ENCODE peak calls at places on chromosomes 11 and 22, in five cellular contexts. Q, M, Z, H and N are unnamed samples.
A peak's percentile ranks its signal among the peaks of the same experiment; 100 is the strongest.

GRCh38 chr11:107787733-107788132 is 70.9 kb downstream of the SLC35F2 start:
- DNase-seq in Q (no peak), H (no peak), M (no peak), Z (no peak), N (no peak)

GRCh38 chr22:23063539-23064380 is 6.6 kb upstream of the GNAZ start:
- DNase-seq in Z (no peak), M (no peak), Q (no peak), H (no peak), N (no peak)

GRCh38 chr22:38177926-38178604 is 3.6 kb downstream of the PLA2G6 start:
- DNase-seq in H (peak; percentile 83), Z (peak; percentile 87), M (peak; percentile 63), Q (peak; percentile 94), N (peak; percentile 30)

GRCh38 chr11:82907376-82907775 is 5.8 kb downstream of the DDIAS start:
- DNase-seq in H (no peak), Q (no peak), M (no peak), Z (no peak), N (no peak)

GRCh38 chr11:126608626-126609010 is 253.1 kb downstream of the ST3GAL4 start:
- DNase-seq in H (no peak), Q (no peak), Z (no peak), M (no peak), N (no peak)

GRCh38 chr11:111419641-111420327 is 40.7 kb upstream of the POU2AF1 start:
- DNase-seq in M (no peak), H (no peak), Q (no peak), Z (no peak), N (no peak)

GRCh38 chr11:67303989-67304411 is 670 bp downstream of the SSH3 start:
- DNase-seq in Q (no peak), H (no peak), M (no peak), Z (no peak), N (no peak)

GRCh38 chr22:30843245-30843644 is 125.3 kb downstream of the MORC2 start:
- DNase-seq in H (peak; percentile 25), Z (no peak), M (no peak), Q (peak; percentile 51), N (no peak)

GRCh38 chr11:31492320-31492913 is 17.0 kb downstream of the IMMP1L start:
- DNase-seq in H (peak; percentile 58), Z (peak; percentile 31), M (no peak), Q (peak; percentile 61), N (no peak)

GRCh38 chr22:18975434-18976196 is 39.5 kb upstream of the PRODH start:
- DNase-seq in Q (no peak), M (no peak), H (no peak), Z (no peak), N (no peak)

GRCh38 chr22:50705851-50706351 is 32.1 kb upstream of the ACR start:
- DNase-seq in Q (no peak), H (no peak), M (no peak), Z (no peak), N (peak; percentile 13)

GRCh38 chr11:74822187-74822586 is 73.5 kb downstream of the RNF169 start:
- DNase-seq in Q (peak; percentile 80), M (no peak), Z (peak; percentile 46), H (peak; percentile 95), N (no peak)

GRCh38 chr11:45847908-45848316 is 637 bp downstream of the CRY2 start:
- DNase-seq in Z (peak; percentile 46), H (peak; percentile 60), M (peak; percentile 62), Q (peak; percentile 62), N (peak; percentile 29)

GRCh38 chr22:31235076-31235475 is 23.0 kb downstream of the LIMK2 start:
- DNase-seq in Z (no peak), M (no peak), Q (peak; percentile 76), H (no peak), N (no peak)

GRCh38 chr22:42428760-42429159 is 3.4 kb downstream of the NFAM1 start:
- DNase-seq in H (no peak), Z (no peak), Q (no peak), M (no peak), N (no peak)

GRCh38 chr11:34105957-34106504 is 602 bp downstream of the NAT10 start:
- DNase-seq in Z (peak; percentile 12), H (peak; percentile 23), Q (peak; percentile 40), M (peak; percentile 14), N (no peak)

GRCh38 chr11:102762414-102762813 is 18.0 kb downstream of the MMP10 start:
- DNase-seq in Q (peak; percentile 41), H (peak; percentile 28), Z (peak; percentile 37), M (peak; percentile 95), N (no peak)

GRCh38 chr11:71485063-71485399 is 32.0 kb downstream of the NADSYN1 start:
- DNase-seq in M (no peak), Z (no peak), Q (no peak), H (no peak), N (no peak)

GRCh38 chr11:92765418-92765817 is 204.0 kb upstream of the MTNR1B start:
- DNase-seq in Q (no peak), H (no peak), M (no peak), Z (no peak), N (no peak)

DNA sequence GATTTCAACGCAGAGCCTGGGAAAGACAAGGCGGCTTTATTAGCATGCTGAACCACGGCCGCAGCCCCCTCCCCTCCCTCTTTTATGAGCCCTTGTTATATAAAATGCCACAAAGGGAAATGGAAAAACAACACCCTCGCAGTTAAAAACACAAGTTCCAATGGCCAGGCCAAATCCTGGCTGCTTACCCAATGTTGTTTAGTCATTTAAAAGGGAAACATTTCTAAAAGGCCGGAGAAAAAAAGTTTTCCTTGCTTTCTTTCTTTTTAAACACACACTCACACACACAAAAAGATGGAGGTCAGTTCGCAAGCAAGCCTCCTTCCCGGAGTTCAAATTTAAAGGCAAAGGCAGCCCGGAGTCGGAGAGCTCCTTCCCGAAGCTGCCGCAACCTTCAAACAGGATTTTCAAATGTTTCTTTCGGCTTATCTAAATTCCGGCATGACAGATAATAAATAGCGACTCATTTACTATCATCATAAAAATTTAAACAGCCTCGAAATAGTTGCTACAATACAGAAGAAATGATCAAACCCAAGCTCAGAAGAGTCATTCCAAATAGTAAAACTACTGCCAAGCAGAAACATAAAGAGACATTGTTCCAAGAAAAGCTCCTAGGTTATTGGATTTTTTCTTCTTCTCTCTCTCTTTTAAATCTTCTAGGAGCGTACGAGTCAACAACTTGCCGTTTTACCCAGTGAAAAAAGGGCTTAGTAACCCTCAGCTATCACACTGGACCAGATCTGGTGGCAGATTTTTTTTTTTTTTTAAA is 3.5 kb downstream of the PHF21B start:
- DNase-seq in Q (no peak), M (no peak), Z (no peak), H (no peak), N (no peak)
- TF ChIP-seq CTCF in Q (no peak), M (no peak), Z (no peak), H (no peak), N (no peak)

GRCh38 chr22:20063271-20064139 is 16.5 kb upstream of the DGCR8 start:
- DNase-seq in Z (no peak), Q (no peak), M (no peak), H (no peak), N (no peak)
- TF ChIP-seq CTCF in Z (no peak), Q (no peak), M (no peak), H (no peak), N (no peak)

DNA sequence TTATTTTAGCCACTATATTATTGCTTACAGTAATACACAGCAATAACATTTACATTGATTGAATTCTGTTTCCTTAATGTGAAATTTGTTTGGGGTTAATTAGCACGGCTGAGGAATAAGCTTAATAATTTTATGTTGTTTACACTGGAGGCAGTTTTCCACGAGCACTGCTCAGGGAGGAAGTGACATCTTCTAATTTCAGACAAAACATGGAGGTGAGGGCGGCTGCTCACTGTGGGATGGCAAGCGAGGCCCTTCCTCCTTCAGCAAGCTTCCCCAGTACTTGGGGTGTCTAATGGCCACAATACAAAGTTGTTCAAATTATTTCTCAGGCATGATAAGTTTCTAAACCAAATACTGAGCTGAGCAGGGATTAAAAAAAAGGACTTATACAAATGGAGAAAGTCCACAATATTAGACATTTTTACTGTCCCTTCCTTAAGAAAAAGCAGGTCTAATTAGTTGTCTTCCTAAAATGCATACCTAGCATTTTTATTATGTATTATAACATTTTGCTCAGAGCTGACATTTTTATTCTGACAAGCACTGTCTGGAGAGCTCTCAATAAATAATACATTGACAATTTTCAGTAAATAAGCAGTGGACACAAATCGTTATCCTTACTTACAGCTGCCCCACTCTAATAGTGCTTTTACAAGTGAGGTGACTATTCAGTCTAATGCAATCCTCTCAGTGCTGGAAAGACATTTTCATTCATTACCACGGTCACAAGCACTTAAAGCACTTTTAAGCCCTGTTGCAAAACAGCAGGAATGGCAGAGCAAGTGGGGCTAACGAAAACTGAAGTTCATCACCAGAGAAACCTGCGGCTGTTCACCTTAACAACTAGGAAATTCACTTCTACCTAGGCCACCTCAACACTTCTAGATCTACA is 56.2 kb downstream of the SOX6 start:
- DNase-seq in M (no peak), Q (no peak), Z (no peak), H (no peak), N (no peak)
- TF ChIP-seq CTCF in M (no peak), Q (no peak), Z (no peak), H (no peak), N (no peak)

DNA sequence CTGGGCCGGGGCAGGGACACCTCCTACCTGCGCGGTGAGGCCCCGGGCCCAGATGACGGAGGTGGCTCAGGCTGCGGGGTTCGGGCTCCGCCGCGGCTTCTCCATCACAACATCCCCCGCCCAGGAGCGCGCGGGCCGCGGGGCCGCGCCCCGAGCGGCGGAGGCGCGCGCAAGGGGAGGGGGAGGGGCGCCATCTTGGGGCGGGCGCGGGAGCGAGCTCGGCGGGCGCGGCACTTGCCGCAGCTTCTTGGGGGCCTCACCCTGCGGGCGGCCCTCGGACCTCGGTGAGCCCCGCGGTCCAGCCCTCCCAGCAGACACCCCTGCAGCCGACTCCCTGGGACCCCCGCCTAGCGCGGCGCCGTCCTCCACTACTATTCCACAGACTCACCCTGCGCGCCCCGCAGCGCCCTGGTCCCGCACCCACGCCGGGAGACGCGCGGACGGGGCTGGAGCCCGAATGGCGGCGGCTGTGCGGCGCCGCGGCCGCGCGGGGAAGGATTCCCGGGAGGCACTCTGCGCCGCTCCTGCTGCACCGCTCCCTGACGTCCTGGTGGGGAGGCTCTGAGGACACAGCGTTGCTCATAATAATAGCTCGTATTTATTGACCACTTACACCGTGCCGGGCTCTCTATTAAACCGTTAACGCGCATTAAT is at the start of gene APBB1:
- DNase-seq in Z (peak; percentile 47), H (peak; percentile 54), Q (peak; percentile 46), M (no peak), N (peak; percentile 75)
- TF ChIP-seq CTCF in Z (peak; percentile 30), H (peak; percentile 17), Q (peak; percentile 24), M (no peak), N (peak; percentile 44)

GRCh38 chr11:12056112-12056511 is 47.7 kb upstream of the DKK3 start:
- DNase-seq in Z (no peak), Q (no peak), H (no peak), M (no peak), N (no peak)

GRCh38 chr11:12050470-12050891 is 42.1 kb upstream of the DKK3 start:
- DNase-seq in M (no peak), Z (no peak), H (no peak), Q (no peak), N (no peak)

GRCh38 chr11:12050911-12051667 is 42.7 kb upstream of the DKK3 start:
- DNase-seq in H (no peak), M (peak; percentile 46), Q (no peak), Z (no peak), N (no peak)

GRCh38 chr11:12053606-12054361 is 45.4 kb upstream of the DKK3 start:
- DNase-seq in Q (peak; percentile 91), Z (no peak), M (no peak), H (peak; percentile 88), N (no peak)

GRCh38 chr11:12052676-12053605 is 44.5 kb upstream of the DKK3 start:
- DNase-seq in Z (no peak), H (no peak), Q (no peak), M (no peak), N (no peak)
- TF ChIP-seq CTCF in Z (peak; percentile 34), H (no peak), Q (no peak), M (no peak), N (no peak)